ENCODE peak calls at places on chromosomes 12 and 14, in ten cellular contexts. One of them, this sample, is unnamed.

GRCh38 chr12:129049917-129050316 is 196.6 kb downstream of the GLT1D1 start:
- DNase-seq in AG04450: no peak
- DNase-seq in nephron progenitor cell: peak; percentile 63
- DNase-seq in choroid plexus epithelial cell: peak; percentile 1
- DNase-seq in right lobe of liver: no peak
- DNase-seq in astrocyte of the spinal cord: no peak
- DNase-seq in MCF 10A: peak; percentile 3
- DNase-seq in cardiac muscle cell: peak; percentile 86
- DNase-seq in endothelial cell: no peak
- DNase-seq in progenitor cell of endocrine pancreas: peak; percentile 44
- DNase-seq in this sample: peak; percentile 4

GRCh38 chr14:65943150-65943549 is 530.6 kb downstream of the FUT8 start:
- DNase-seq in astrocyte of the spinal cord: no peak
- DNase-seq in progenitor cell of endocrine pancreas: no peak
- DNase-seq in right lobe of liver: no peak
- DNase-seq in MCF 10A: no peak
- DNase-seq in nephron progenitor cell: no peak
- DNase-seq in endothelial cell: no peak
- DNase-seq in AG04450: no peak
- DNase-seq in cardiac muscle cell: no peak
- DNase-seq in choroid plexus epithelial cell: no peak
- DNase-seq in this sample: no peak

GRCh38 chr12:91935299-91935698 is 210.3 kb downstream of the BTG1 start:
- DNase-seq in progenitor cell of endocrine pancreas: no peak
- DNase-seq in cardiac muscle cell: no peak
- DNase-seq in AG04450: no peak
- DNase-seq in endothelial cell: no peak
- DNase-seq in astrocyte of the spinal cord: no peak
- DNase-seq in right lobe of liver: no peak
- DNase-seq in nephron progenitor cell: no peak
- DNase-seq in choroid plexus epithelial cell: no peak
- DNase-seq in MCF 10A: no peak
- DNase-seq in this sample: no peak

GRCh38 chr12:67943295-67943892 is 45.9 kb upstream of the IFNG-AS1 start:
- DNase-seq in MCF 10A: peak; percentile 78
- DNase-seq in progenitor cell of endocrine pancreas: no peak
- DNase-seq in choroid plexus epithelial cell: peak; percentile 86
- DNase-seq in endothelial cell: peak; percentile 69
- DNase-seq in AG04450: peak; percentile 38
- DNase-seq in nephron progenitor cell: peak; percentile 59
- DNase-seq in right lobe of liver: no peak
- DNase-seq in astrocyte of the spinal cord: peak; percentile 79
- DNase-seq in cardiac muscle cell: peak; percentile 83
- DNase-seq in this sample: peak; percentile 71

GRCh38 chr14:38554046-38554445 is 298.2 kb upstream of the CLEC14A start:
- DNase-seq in AG04450: no peak
- DNase-seq in MCF 10A: no peak
- DNase-seq in endothelial cell: no peak
- DNase-seq in choroid plexus epithelial cell: no peak
- DNase-seq in right lobe of liver: no peak
- DNase-seq in progenitor cell of endocrine pancreas: no peak
- DNase-seq in nephron progenitor cell: no peak
- DNase-seq in cardiac muscle cell: no peak
- DNase-seq in astrocyte of the spinal cord: no peak
- DNase-seq in this sample: peak; percentile 75

GRCh38 chr12:96077081-96077480 is 41.7 kb upstream of the LTA4H start:
- DNase-seq in AG04450: no peak
- DNase-seq in progenitor cell of endocrine pancreas: no peak
- DNase-seq in astrocyte of the spinal cord: no peak
- DNase-seq in nephron progenitor cell: no peak
- DNase-seq in MCF 10A: no peak
- DNase-seq in endothelial cell: no peak
- DNase-seq in cardiac muscle cell: no peak
- DNase-seq in choroid plexus epithelial cell: no peak
- DNase-seq in right lobe of liver: no peak
- DNase-seq in this sample: no peak

GRCh38 chr14:41830679-41831078 is 224.0 kb downstream of the LRFN5 start:
- DNase-seq in AG04450: peak; percentile 81
- DNase-seq in MCF 10A: peak; percentile 70
- DNase-seq in astrocyte of the spinal cord: peak; percentile 56
- DNase-seq in nephron progenitor cell: no peak
- DNase-seq in right lobe of liver: no peak
- DNase-seq in cardiac muscle cell: no peak
- DNase-seq in endothelial cell: no peak
- DNase-seq in progenitor cell of endocrine pancreas: no peak
- DNase-seq in choroid plexus epithelial cell: peak; percentile 77
- DNase-seq in this sample: peak; percentile 37

GRCh38 chr14:67515386-67516079 is 17.6 kb upstream of the PLEKHH1 start:
- DNase-seq in progenitor cell of endocrine pancreas: no peak
- DNase-seq in right lobe of liver: peak; percentile 61
- DNase-seq in nephron progenitor cell: no peak
- DNase-seq in choroid plexus epithelial cell: no peak
- DNase-seq in astrocyte of the spinal cord: no peak
- DNase-seq in MCF 10A: no peak
- DNase-seq in endothelial cell: no peak
- DNase-seq in AG04450: no peak
- DNase-seq in cardiac muscle cell: no peak
- DNase-seq in this sample: peak; percentile 36

GRCh38 chr12:57031789-57032188 is 15.5 kb upstream of the TAC3 start:
- DNase-seq in astrocyte of the spinal cord: no peak
- DNase-seq in choroid plexus epithelial cell: no peak
- DNase-seq in progenitor cell of endocrine pancreas: no peak
- DNase-seq in AG04450: no peak
- DNase-seq in right lobe of liver: no peak
- DNase-seq in cardiac muscle cell: no peak
- DNase-seq in endothelial cell: no peak
- DNase-seq in nephron progenitor cell: no peak
- DNase-seq in MCF 10A: no peak
- DNase-seq in this sample: no peak

GRCh38 chr12:57033428-57033827 is 16.5 kb downstream of the MYO1A start:
- DNase-seq in MCF 10A: peak; percentile 57
- DNase-seq in endothelial cell: no peak
- DNase-seq in nephron progenitor cell: no peak
- DNase-seq in progenitor cell of endocrine pancreas: no peak
- DNase-seq in right lobe of liver: no peak
- DNase-seq in cardiac muscle cell: no peak
- DNase-seq in AG04450: no peak
- DNase-seq in astrocyte of the spinal cord: no peak
- DNase-seq in choroid plexus epithelial cell: no peak
- DNase-seq in this sample: no peak

GRCh38 chr12:57027805-57028153 is 11.4 kb upstream of the TAC3 start:
- DNase-seq in astrocyte of the spinal cord: no peak
- DNase-seq in progenitor cell of endocrine pancreas: no peak
- DNase-seq in nephron progenitor cell: no peak
- DNase-seq in cardiac muscle cell: no peak
- DNase-seq in right lobe of liver: no peak
- DNase-seq in AG04450: no peak
- DNase-seq in endothelial cell: no peak
- DNase-seq in MCF 10A: no peak
- DNase-seq in choroid plexus epithelial cell: no peak
- DNase-seq in this sample: no peak

GRCh38 chr12:57027011-57027804 is 10.9 kb upstream of the TAC3 start:
- DNase-seq in astrocyte of the spinal cord: no peak
- DNase-seq in right lobe of liver: no peak
- DNase-seq in endothelial cell: no peak
- DNase-seq in cardiac muscle cell: peak; percentile 10
- DNase-seq in MCF 10A: no peak
- DNase-seq in nephron progenitor cell: no peak
- DNase-seq in progenitor cell of endocrine pancreas: no peak
- DNase-seq in choroid plexus epithelial cell: no peak
- DNase-seq in AG04450: no peak
- DNase-seq in this sample: no peak

DNA sequence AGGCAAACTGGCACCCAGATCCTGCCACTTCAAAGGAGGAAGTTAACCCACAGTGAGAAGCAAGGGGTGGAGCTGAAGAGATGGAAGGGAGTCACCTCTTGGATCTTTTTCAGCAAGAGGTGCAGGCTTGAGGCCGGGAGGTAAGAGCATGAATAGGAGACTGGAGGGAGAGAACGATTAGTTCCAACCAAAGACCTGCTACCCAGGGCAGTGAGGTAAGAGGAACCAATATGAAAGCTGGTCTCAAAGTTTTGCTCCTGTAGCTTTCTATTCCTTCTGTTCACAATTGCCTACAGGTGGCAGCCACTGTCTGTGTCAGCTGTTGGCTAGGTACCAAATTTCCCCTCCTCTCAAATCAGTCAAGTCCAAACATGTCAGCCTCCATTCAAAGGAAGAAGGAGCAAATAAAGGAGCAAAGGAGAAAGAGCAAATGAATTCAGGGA is 14.9 kb upstream of the TAC3 start:
- DNase-seq in cardiac muscle cell: peak; percentile 13
- DNase-seq in astrocyte of the spinal cord: no peak
- DNase-seq in MCF 10A: peak; percentile 81
- DNase-seq in choroid plexus epithelial cell: no peak
- DNase-seq in AG04450: no peak
- DNase-seq in progenitor cell of endocrine pancreas: no peak
- DNase-seq in endothelial cell: no peak
- DNase-seq in right lobe of liver: no peak
- DNase-seq in nephron progenitor cell: no peak
- DNase-seq in this sample: peak; percentile 49
- TF ChIP-seq CTCF in cardiac muscle cell: no peak
- TF ChIP-seq CTCF in astrocyte of the spinal cord: no peak
- TF ChIP-seq CTCF in MCF 10A: no peak
- TF ChIP-seq CTCF in choroid plexus epithelial cell: no peak
- TF ChIP-seq CTCF in AG04450: no peak
- TF ChIP-seq CTCF in progenitor cell of endocrine pancreas: no peak
- TF ChIP-seq CTCF in endothelial cell: no peak
- TF ChIP-seq CTCF in right lobe of liver: no peak
- TF ChIP-seq CTCF in nephron progenitor cell: no peak
- TF ChIP-seq CTCF in this sample: no peak

GRCh38 chr12:132077322-132078100 is 66.6 kb downstream of the DDX51 start:
- DNase-seq in right lobe of liver: no peak
- DNase-seq in choroid plexus epithelial cell: no peak
- DNase-seq in cardiac muscle cell: no peak
- DNase-seq in progenitor cell of endocrine pancreas: no peak
- DNase-seq in AG04450: no peak
- DNase-seq in MCF 10A: no peak
- DNase-seq in nephron progenitor cell: no peak
- DNase-seq in endothelial cell: no peak
- DNase-seq in astrocyte of the spinal cord: no peak
- DNase-seq in this sample: no peak

GRCh38 chr12:132078190-132078589 is 65.9 kb downstream of the DDX51 start:
- DNase-seq in progenitor cell of endocrine pancreas: no peak
- DNase-seq in choroid plexus epithelial cell: peak; percentile 62
- DNase-seq in AG04450: peak; percentile 76
- DNase-seq in astrocyte of the spinal cord: peak; percentile 81
- DNase-seq in cardiac muscle cell: no peak
- DNase-seq in endothelial cell: no peak
- DNase-seq in right lobe of liver: no peak
- DNase-seq in nephron progenitor cell: no peak
- DNase-seq in MCF 10A: peak; percentile 67
- DNase-seq in this sample: peak; percentile 11

GRCh38 chr12:132074216-132074615 is 69.9 kb downstream of the DDX51 start:
- DNase-seq in nephron progenitor cell: no peak
- DNase-seq in MCF 10A: no peak
- DNase-seq in astrocyte of the spinal cord: no peak
- DNase-seq in cardiac muscle cell: no peak
- DNase-seq in AG04450: no peak
- DNase-seq in endothelial cell: no peak
- DNase-seq in progenitor cell of endocrine pancreas: no peak
- DNase-seq in right lobe of liver: no peak
- DNase-seq in choroid plexus epithelial cell: no peak
- DNase-seq in this sample: no peak

GRCh38 chr12:132075714-132076553 is 68.2 kb downstream of the DDX51 start:
- DNase-seq in cardiac muscle cell: no peak
- DNase-seq in nephron progenitor cell: no peak
- DNase-seq in MCF 10A: no peak
- DNase-seq in right lobe of liver: no peak
- DNase-seq in astrocyte of the spinal cord: no peak
- DNase-seq in choroid plexus epithelial cell: no peak
- DNase-seq in progenitor cell of endocrine pancreas: no peak
- DNase-seq in endothelial cell: no peak
- DNase-seq in AG04450: no peak
- DNase-seq in this sample: no peak

DNA sequence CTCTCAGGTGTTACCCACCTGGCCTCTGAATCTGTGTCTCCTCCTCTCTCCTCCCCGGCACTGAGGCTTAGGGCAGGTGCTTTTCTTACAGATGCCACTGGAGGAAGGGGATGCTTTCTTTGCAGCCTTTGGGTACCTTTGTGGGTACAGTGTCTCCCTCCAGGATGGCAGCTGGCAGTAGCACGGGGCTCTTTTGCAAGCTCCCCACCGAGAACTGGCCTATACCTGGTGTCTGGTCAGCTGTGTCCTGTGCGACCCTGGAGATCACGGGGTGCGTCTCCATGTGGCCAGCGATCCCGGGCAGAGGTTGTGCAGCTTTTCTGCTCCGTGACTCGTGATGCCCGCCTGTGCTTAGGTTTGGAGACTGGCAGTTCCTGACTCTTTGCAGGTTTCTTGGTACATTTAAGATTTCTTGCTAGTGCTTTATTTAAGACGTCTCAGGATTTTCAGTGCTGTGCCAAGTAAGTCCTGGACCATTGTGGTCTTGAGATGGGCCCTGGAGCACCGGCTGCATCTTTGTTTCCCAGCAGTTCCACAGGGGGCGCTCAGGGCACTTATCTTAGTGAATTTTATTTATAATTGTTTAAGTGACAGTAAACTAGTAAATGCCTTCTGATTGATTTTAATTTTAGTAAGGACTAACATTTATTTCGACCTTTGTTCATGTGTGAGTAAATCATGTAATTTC is 68.9 kb downstream of the DDX51 start:
- DNase-seq in AG04450: no peak
- DNase-seq in endothelial cell: no peak
- DNase-seq in MCF 10A: no peak
- DNase-seq in astrocyte of the spinal cord: no peak
- DNase-seq in right lobe of liver: no peak
- DNase-seq in cardiac muscle cell: no peak
- DNase-seq in choroid plexus epithelial cell: peak; percentile 20
- DNase-seq in nephron progenitor cell: no peak
- DNase-seq in progenitor cell of endocrine pancreas: no peak
- DNase-seq in this sample: no peak
- TF ChIP-seq CTCF in AG04450: peak; percentile 44
- TF ChIP-seq CTCF in endothelial cell: peak; percentile 10
- TF ChIP-seq CTCF in MCF 10A: no peak
- TF ChIP-seq CTCF in astrocyte of the spinal cord: peak; percentile 44
- TF ChIP-seq CTCF in right lobe of liver: no peak
- TF ChIP-seq CTCF in cardiac muscle cell: peak; percentile 29
- TF ChIP-seq CTCF in choroid plexus epithelial cell: peak; percentile 52
- TF ChIP-seq CTCF in nephron progenitor cell: no peak
- TF ChIP-seq CTCF in progenitor cell of endocrine pancreas: peak; percentile 36
- TF ChIP-seq CTCF in this sample: peak; percentile 42

GRCh38 chr12:32922546-32923297 is 26.1 kb upstream of the PKP2 start:
- DNase-seq in progenitor cell of endocrine pancreas: no peak
- DNase-seq in MCF 10A: no peak
- DNase-seq in right lobe of liver: no peak
- DNase-seq in astrocyte of the spinal cord: no peak
- DNase-seq in endothelial cell: no peak
- DNase-seq in nephron progenitor cell: no peak
- DNase-seq in cardiac muscle cell: no peak
- DNase-seq in choroid plexus epithelial cell: no peak
- DNase-seq in AG04450: no peak
- DNase-seq in this sample: no peak

GRCh38 chr12:32917094-32917611 is 20.6 kb upstream of the PKP2 start:
- DNase-seq in nephron progenitor cell: no peak
- DNase-seq in AG04450: no peak
- DNase-seq in right lobe of liver: no peak
- DNase-seq in choroid plexus epithelial cell: peak; percentile 95
- DNase-seq in progenitor cell of endocrine pancreas: no peak
- DNase-seq in astrocyte of the spinal cord: peak; percentile 81
- DNase-seq in cardiac muscle cell: no peak
- DNase-seq in MCF 10A: peak; percentile 85
- DNase-seq in endothelial cell: no peak
- DNase-seq in this sample: no peak

GRCh38 chr12:32920506-32921085 is 24.0 kb upstream of the PKP2 start:
- DNase-seq in MCF 10A: peak; percentile 55
- DNase-seq in AG04450: no peak
- DNase-seq in astrocyte of the spinal cord: peak; percentile 17
- DNase-seq in progenitor cell of endocrine pancreas: no peak
- DNase-seq in choroid plexus epithelial cell: peak; percentile 31
- DNase-seq in right lobe of liver: no peak
- DNase-seq in cardiac muscle cell: no peak
- DNase-seq in endothelial cell: no peak
- DNase-seq in nephron progenitor cell: no peak
- DNase-seq in this sample: peak; percentile 61

GRCh38 chr12:32921397-32921796 is 24.8 kb upstream of the PKP2 start:
- DNase-seq in endothelial cell: no peak
- DNase-seq in AG04450: no peak
- DNase-seq in choroid plexus epithelial cell: peak; percentile 84
- DNase-seq in progenitor cell of endocrine pancreas: no peak
- DNase-seq in astrocyte of the spinal cord: peak; percentile 53
- DNase-seq in right lobe of liver: no peak
- DNase-seq in nephron progenitor cell: no peak
- DNase-seq in MCF 10A: peak; percentile 29
- DNase-seq in cardiac muscle cell: no peak
- DNase-seq in this sample: no peak

GRCh38 chr12:32918890-32919791 is 22.6 kb upstream of the PKP2 start:
- DNase-seq in AG04450: no peak
- DNase-seq in nephron progenitor cell: peak; percentile 12
- DNase-seq in endothelial cell: no peak
- DNase-seq in right lobe of liver: no peak
- DNase-seq in cardiac muscle cell: peak; percentile 50
- DNase-seq in progenitor cell of endocrine pancreas: no peak
- DNase-seq in astrocyte of the spinal cord: peak; percentile 93
- DNase-seq in choroid plexus epithelial cell: peak; percentile 97
- DNase-seq in MCF 10A: peak; percentile 76
- DNase-seq in this sample: peak; percentile 54
- TF ChIP-seq CTCF in AG04450: no peak
- TF ChIP-seq CTCF in nephron progenitor cell: peak; percentile 63
- TF ChIP-seq CTCF in endothelial cell: peak; percentile 46
- TF ChIP-seq CTCF in right lobe of liver: peak; percentile 57
- TF ChIP-seq CTCF in cardiac muscle cell: peak; percentile 58
- TF ChIP-seq CTCF in progenitor cell of endocrine pancreas: peak; percentile 87
- TF ChIP-seq CTCF in astrocyte of the spinal cord: peak; percentile 46
- TF ChIP-seq CTCF in choroid plexus epithelial cell: peak; percentile 72
- TF ChIP-seq CTCF in MCF 10A: peak; percentile 65
- TF ChIP-seq CTCF in this sample: peak; percentile 66

DNA sequence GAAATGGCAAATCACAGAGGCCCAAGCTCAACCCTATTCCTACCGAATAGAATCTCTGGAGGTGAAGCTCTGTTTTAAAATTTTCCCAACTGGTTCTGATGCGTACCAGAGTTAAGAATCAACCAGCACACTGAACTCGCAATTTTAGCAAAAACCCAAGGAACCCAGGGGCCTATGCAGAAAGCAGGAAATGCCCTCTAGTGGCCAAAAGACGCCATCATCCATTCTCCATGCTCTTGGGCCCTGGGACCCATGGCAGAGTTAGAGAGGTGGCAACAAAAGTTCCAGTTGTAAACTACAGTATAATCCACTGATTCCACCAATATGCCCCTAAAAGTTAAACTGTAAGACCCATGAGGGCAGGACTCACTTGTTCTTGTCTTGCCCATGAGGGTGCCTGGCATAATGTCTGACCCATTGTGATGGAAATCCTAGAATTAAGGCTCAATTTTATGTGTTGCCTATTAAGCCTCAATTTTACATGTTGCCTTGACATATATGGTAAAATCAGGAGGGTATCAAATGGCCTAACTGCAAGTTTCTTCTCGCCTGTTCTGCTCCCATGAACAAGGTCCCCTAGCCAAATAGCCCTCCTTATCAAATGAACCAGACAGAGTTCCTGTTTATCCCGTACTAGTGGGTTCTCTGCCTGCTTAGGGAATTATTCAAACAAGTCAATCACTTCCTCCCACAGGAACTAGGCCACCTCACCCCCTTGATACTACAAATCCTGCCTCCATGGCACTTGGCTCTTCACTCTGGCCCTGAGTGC is 137.5 kb upstream of the CPM start:
- DNase-seq in right lobe of liver: no peak
- DNase-seq in MCF 10A: peak; percentile 79
- DNase-seq in progenitor cell of endocrine pancreas: peak; percentile 21
- DNase-seq in cardiac muscle cell: peak; percentile 81
- DNase-seq in AG04450: peak; percentile 32
- DNase-seq in astrocyte of the spinal cord: peak; percentile 68
- DNase-seq in endothelial cell: peak; percentile 59
- DNase-seq in choroid plexus epithelial cell: peak; percentile 84
- DNase-seq in nephron progenitor cell: peak; percentile 64
- DNase-seq in this sample: peak; percentile 79
- TF ChIP-seq CTCF in right lobe of liver: peak; percentile 87
- TF ChIP-seq CTCF in MCF 10A: peak; percentile 92
- TF ChIP-seq CTCF in progenitor cell of endocrine pancreas: peak; percentile 89
- TF ChIP-seq CTCF in cardiac muscle cell: peak; percentile 95
- TF ChIP-seq CTCF in AG04450: peak; percentile 99
- TF ChIP-seq CTCF in astrocyte of the spinal cord: peak; percentile 96
- TF ChIP-seq CTCF in endothelial cell: peak; percentile 87
- TF ChIP-seq CTCF in choroid plexus epithelial cell: peak; percentile 98
- TF ChIP-seq CTCF in nephron progenitor cell: peak; percentile 85
- TF ChIP-seq CTCF in this sample: peak; percentile 93

This sample was measured in A673.